ENCODE peak calls at places on chromosomes 4 and X, in seven cellular contexts. D is dorsolateral prefrontal cortex, H is BE2C, E is cardiac muscle cell, N is fibroblast of lung, K is right lobe of liver, X is upper lobe of right lung. P is an unnamed sample.

GRCh38 chrX:470686-471085 is 84.0 kb upstream of the PPP2R3B start:
- DNase-seq in D (no peak), H (no peak), E (no peak), N (no peak), K (no peak), X (no peak), P (no peak)

GRCh38 chrX:96984538-96984937 is 100.8 kb downstream of the RPA4 start:
- DNase-seq in D (no peak), H (no peak), E (no peak), N (no peak), K (no peak), X (no peak), P (no peak)

GRCh38 chr4:151957163-151957562 is 196.4 kb upstream of the GATB start:
- DNase-seq in D (no peak), H (no peak), E (peak), N (peak), K (no peak), X (no peak), P (peak)

GRCh38 chrX:15737957-15738685 is at the start of gene CA5B:
- DNase-seq in D (peak), H (peak), E (peak), N (peak), K (peak), X (peak), P (peak)

GRCh38 chrX:153776611-153777045 is 4.2 kb upstream of the SRPK3 start:
- DNase-seq in D (no peak), H (no peak), E (no peak), N (no peak), K (peak), X (no peak), P (no peak)

GRCh38 chr4:102317459-102317858 is 27.8 kb downstream of the SLC39A8 start:
- DNase-seq in D (no peak), H (no peak), E (no peak), N (no peak), K (no peak), X (no peak), P (no peak)

GRCh38 chr4:123624959-123625358 is 228.4 kb downstream of the SPRY1 start:
- DNase-seq in D (no peak), H (no peak), E (no peak), N (no peak), K (no peak), X (no peak), P (no peak)

GRCh38 chr4:65669008-65669971 is 999 bp downstream of the EPHA5 start:
- DNase-seq in D (peak), H (peak), E (peak), N (peak), K (no peak), X (peak), P (peak)

GRCh38 chrX:106917830-106918500 is 2.2 kb upstream of the CLDN2 start:
- DNase-seq in D (no peak), H (no peak), E (no peak), N (peak), K (no peak), X (no peak), P (no peak)

GRCh38 chr4:82998898-82999297 is 11.7 kb downstream of the LIN54 start:
- DNase-seq in D (no peak), H (no peak), E (no peak), N (no peak), K (no peak), X (no peak), P (no peak)

GRCh38 chrX:39536165-39536564 is 561.6 kb downstream of the BCOR start:
- DNase-seq in D (no peak), H (no peak), E (no peak), N (no peak), K (no peak), X (no peak), P (no peak)

GRCh38 chrX:95056901-95057300 is 1382.9 kb downstream of the FAM133A start:
- DNase-seq in D (no peak), H (no peak), E (no peak), N (peak), K (no peak), X (no peak), P (peak)

GRCh38 chr4:81442479-81443085 is 29.1 kb downstream of the RASGEF1B start:
- DNase-seq in D (no peak), H (no peak), E (no peak), N (no peak), K (no peak), X (no peak), P (no peak)

GRCh38 chr4:31655328-31655727 is 935.2 kb downstream of the PCDH7 start:
- DNase-seq in D (no peak), H (no peak), E (no peak), N (peak), K (no peak), X (no peak), P (peak)

GRCh38 chr4:129603241-129603931 is 507.4 kb downstream of the C4orf33 start:
- DNase-seq in D (no peak), H (no peak), E (no peak), N (no peak), K (no peak), X (no peak), P (no peak)

GRCh38 chr4:94540476-94540875 is 88.7 kb downstream of the PDLIM5 start:
- DNase-seq in D (no peak), H (no peak), E (no peak), N (no peak), K (no peak), X (no peak), P (no peak)

GRCh38 chr4:94548571-94548970 is 96.8 kb downstream of the PDLIM5 start:
- DNase-seq in D (no peak), H (no peak), E (peak), N (peak), K (no peak), X (no peak), P (peak)

GRCh38 chr4:94546949-94547348 is 95.2 kb downstream of the PDLIM5 start:
- DNase-seq in D (no peak), H (no peak), E (no peak), N (no peak), K (no peak), X (no peak), P (no peak)

GRCh38 chr4:94545296-94545695 is 93.6 kb downstream of the PDLIM5 start:
- DNase-seq in D (no peak), H (no peak), E (no peak), N (peak), K (no peak), X (no peak), P (peak)

GRCh38 chr4:94544811-94545210 is 93.1 kb downstream of the PDLIM5 start:
- DNase-seq in D (no peak), H (no peak), E (no peak), N (no peak), K (no peak), X (no peak), P (no peak)
- H3K4me3 ChIP-seq in D (no peak), H (no peak), E (no peak), N (no peak), K (no peak), X (no peak), P (no peak)

GRCh38 chr4:119518230-119518892 is 110.2 kb downstream of the PDE5A start:
- DNase-seq in D (no peak), H (no peak), E (no peak), N (no peak), K (no peak), X (no peak), P (no peak)

GRCh38 chr4:119512398-119512797 is 116.2 kb downstream of the PDE5A start:
- DNase-seq in D (no peak), H (no peak), E (no peak), N (no peak), K (no peak), X (no peak), P (no peak)

GRCh38 chr4:119518915-119519410 is 109.6 kb downstream of the PDE5A start:
- DNase-seq in D (no peak), H (no peak), E (no peak), N (no peak), K (no peak), X (no peak), P (no peak)

GRCh38 chr4:119521306-119521705 is 107.3 kb downstream of the PDE5A start:
- DNase-seq in D (no peak), H (no peak), E (no peak), N (no peak), K (no peak), X (no peak), P (no peak)

DNA sequence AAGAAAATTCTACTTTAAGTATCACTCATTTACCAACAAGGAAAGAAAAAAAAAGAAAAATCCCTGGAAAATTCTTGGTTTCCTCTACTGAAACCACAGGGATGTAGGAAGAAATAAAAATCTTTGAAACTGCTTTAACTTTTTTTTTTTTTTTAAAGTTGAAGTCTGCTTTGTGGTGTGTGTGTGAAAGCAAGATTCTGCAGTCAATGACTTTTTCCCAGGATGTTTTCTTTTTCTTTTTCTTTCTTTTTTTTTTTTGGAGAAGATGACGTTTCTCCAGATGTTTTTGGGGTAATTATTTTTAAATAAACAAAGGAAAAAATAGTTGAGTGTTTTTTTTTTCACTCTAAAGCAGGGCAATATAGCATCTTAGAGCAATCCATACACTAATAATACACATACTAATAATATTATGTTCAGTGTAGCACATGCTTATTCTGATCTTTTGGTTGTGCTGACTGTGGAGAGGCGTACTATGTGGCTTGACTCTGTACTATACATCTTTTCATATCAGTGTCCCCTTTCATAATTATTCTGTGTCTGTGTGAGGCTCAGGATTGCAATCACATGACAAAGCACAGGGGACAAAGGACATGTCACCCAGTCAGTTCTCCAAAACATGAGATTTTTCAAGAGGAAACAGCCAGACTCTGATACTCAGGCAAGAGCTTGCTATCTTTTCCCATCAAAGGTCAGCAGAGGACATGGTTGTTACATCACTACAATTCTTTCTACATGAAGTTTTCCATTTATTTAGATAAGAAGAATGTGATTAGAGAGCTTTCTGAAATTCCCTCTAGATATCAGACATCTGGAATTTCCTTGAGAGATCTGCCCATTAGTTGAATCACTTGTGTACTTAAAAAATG is 111.0 kb downstream of the PDE5A start:
- DNase-seq in D (no peak), H (no peak), E (no peak), N (peak), K (no peak), X (no peak), P (no peak)
- H3K4me3 ChIP-seq in D (no peak), H (no peak), E (no peak), N (no peak), K (no peak), X (no peak), P (no peak)

GRCh38 chr4:53640576-53641459 is 49.5 kb upstream of the LNX1 start:
- DNase-seq in D (peak), H (no peak), E (peak), N (no peak), K (no peak), X (peak), P (no peak)
- H3K4me3 ChIP-seq in D (no peak), H (no peak), E (no peak), N (no peak), K (no peak), X (no peak), P (no peak)

GRCh38 chrX:131330735-131331134 is 41.6 kb upstream of the IGSF1 start:
- DNase-seq in D (no peak), H (no peak), E (no peak), N (no peak), K (no peak), X (no peak), P (no peak)
- H3K4me3 ChIP-seq in D (no peak), H (no peak), E (no peak), N (no peak), K (no peak), X (no peak), P (no peak)

GRCh38 chrX:71911023-71911730 is 532 bp downstream of the NHSL2 start:
- DNase-seq in D (no peak), H (peak), E (peak), N (peak), K (peak), X (no peak), P (no peak)

GRCh38 chrX:71909956-71910355 is 689 bp upstream of the NHSL2 start:
- DNase-seq in D (no peak), H (no peak), E (peak), N (peak), K (peak), X (no peak), P (no peak)

GRCh38 chrX:71911731-71912050 is 1.0 kb downstream of the NHSL2 start:
- DNase-seq in D (no peak), H (peak), E (peak), N (peak), K (peak), X (no peak), P (no peak)

GRCh38 chrX:71912156-71912555 is 1.5 kb downstream of the NHSL2 start:
- DNase-seq in D (no peak), H (no peak), E (peak), N (no peak), K (no peak), X (no peak), P (no peak)

DNA sequence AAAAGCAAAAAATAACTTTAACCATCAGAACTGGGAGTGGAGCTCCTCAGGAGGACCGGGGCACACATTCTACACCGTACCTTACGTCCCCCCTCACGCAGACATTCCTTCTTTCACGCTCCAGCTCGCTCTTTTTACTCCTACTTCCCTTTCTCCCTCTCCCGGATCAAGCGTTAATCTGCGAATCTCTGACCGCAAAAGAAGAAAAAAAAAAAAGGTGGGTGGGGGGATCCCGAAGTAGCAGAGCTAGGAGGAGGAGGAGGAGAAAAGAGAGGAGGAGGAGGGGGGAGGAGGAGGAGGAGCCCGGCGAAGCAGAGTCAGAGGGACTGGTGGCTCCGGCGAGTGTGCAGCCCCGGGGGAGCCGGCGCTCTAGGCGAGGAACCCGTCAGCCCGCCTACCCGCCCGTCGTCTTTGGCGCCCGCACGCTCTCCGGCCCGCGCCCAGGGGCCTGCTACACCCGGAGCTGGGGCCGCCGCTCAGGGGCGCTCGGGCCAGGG is at the start of gene NHSL2:
- DNase-seq in D (no peak), H (peak), E (peak), N (peak), K (peak), X (no peak), P (no peak)
- H3K4me3 ChIP-seq in D (peak), H (peak), E (peak), N (peak), K (peak), X (peak), P (peak)

P was measured in astrocyte of the cerebellum.